ENCODE peak calls at places on chromosomes 13 and 19, in eight cellular contexts. One of them, this sample, is unnamed.

GRCh38 chr19:1975081-1975480 is 34.1 kb downstream of the CSNK1G2 start:
- DNase-seq in brain microvascular endothelial cell: no peak
- DNase-seq in HFF-Myc: no peak
- DNase-seq in mesothelial cell of epicardium: no peak
- DNase-seq in cardiac fibroblast: peak; percentile 11
- DNase-seq in stomach: no peak
- DNase-seq in HFFc6: no peak
- DNase-seq in tibial nerve: no peak
- DNase-seq in this sample: no peak

GRCh38 chr19:10565028-10565566 is 713 bp downstream of the KRI1 start:
- DNase-seq in brain microvascular endothelial cell: peak; percentile 24
- DNase-seq in HFF-Myc: no peak
- DNase-seq in mesothelial cell of epicardium: no peak
- DNase-seq in cardiac fibroblast: peak; percentile 43
- DNase-seq in stomach: peak; percentile 35
- DNase-seq in HFFc6: no peak
- DNase-seq in tibial nerve: no peak
- DNase-seq in this sample: no peak

GRCh38 chr13:33153421-33154381 is 131.9 kb downstream of the STARD13 start:
- DNase-seq in brain microvascular endothelial cell: peak; percentile 93
- DNase-seq in HFF-Myc: no peak
- DNase-seq in mesothelial cell of epicardium: no peak
- DNase-seq in cardiac fibroblast: peak; percentile 74
- DNase-seq in stomach: no peak
- DNase-seq in HFFc6: peak; percentile 28
- DNase-seq in tibial nerve: no peak
- DNase-seq in this sample: no peak

GRCh38 chr19:13198634-13199033 is 48.4 kb downstream of the IER2 start:
- DNase-seq in brain microvascular endothelial cell: no peak
- DNase-seq in HFF-Myc: no peak
- DNase-seq in mesothelial cell of epicardium: no peak
- DNase-seq in cardiac fibroblast: no peak
- DNase-seq in stomach: no peak
- DNase-seq in HFFc6: no peak
- DNase-seq in tibial nerve: no peak
- DNase-seq in this sample: no peak

GRCh38 chr19:45187421-45188100 is 9.0 kb downstream of the BLOC1S3 start:
- DNase-seq in brain microvascular endothelial cell: no peak
- DNase-seq in HFF-Myc: no peak
- DNase-seq in mesothelial cell of epicardium: no peak
- DNase-seq in cardiac fibroblast: peak; percentile 15
- DNase-seq in stomach: no peak
- DNase-seq in HFFc6: no peak
- DNase-seq in tibial nerve: no peak
- DNase-seq in this sample: no peak

GRCh38 chr19:48540110-48540509 is 11.9 kb upstream of the SULT2B1 start:
- DNase-seq in brain microvascular endothelial cell: no peak
- DNase-seq in HFF-Myc: no peak
- DNase-seq in mesothelial cell of epicardium: no peak
- DNase-seq in cardiac fibroblast: no peak
- DNase-seq in stomach: no peak
- DNase-seq in HFFc6: no peak
- DNase-seq in tibial nerve: no peak
- DNase-seq in this sample: no peak

GRCh38 chr19:29623726-29624488 is 17.8 kb downstream of the POP4 start:
- DNase-seq in brain microvascular endothelial cell: no peak
- DNase-seq in HFF-Myc: no peak
- DNase-seq in mesothelial cell of epicardium: no peak
- DNase-seq in cardiac fibroblast: no peak
- DNase-seq in stomach: no peak
- DNase-seq in HFFc6: no peak
- DNase-seq in tibial nerve: no peak
- DNase-seq in this sample: no peak

GRCh38 chr13:37618554-37618953 is 20.0 kb upstream of the POSTN start:
- DNase-seq in brain microvascular endothelial cell: peak; percentile 45
- DNase-seq in HFF-Myc: peak; percentile 33
- DNase-seq in mesothelial cell of epicardium: no peak
- DNase-seq in cardiac fibroblast: peak; percentile 81
- DNase-seq in stomach: no peak
- DNase-seq in HFFc6: peak; percentile 59
- DNase-seq in tibial nerve: no peak
- DNase-seq in this sample: peak; percentile 30

GRCh38 chr19:31539386-31539785 is 190.2 kb upstream of the TSHZ3 start:
- DNase-seq in brain microvascular endothelial cell: no peak
- DNase-seq in HFF-Myc: no peak
- DNase-seq in mesothelial cell of epicardium: no peak
- DNase-seq in cardiac fibroblast: no peak
- DNase-seq in stomach: no peak
- DNase-seq in HFFc6: no peak
- DNase-seq in tibial nerve: no peak
- DNase-seq in this sample: no peak

GRCh38 chr13:37187110-37187509 is 81.6 kb upstream of the CSNK1A1L start:
- DNase-seq in brain microvascular endothelial cell: peak; percentile 38
- DNase-seq in HFF-Myc: no peak
- DNase-seq in mesothelial cell of epicardium: no peak
- DNase-seq in cardiac fibroblast: no peak
- DNase-seq in stomach: no peak
- DNase-seq in HFFc6: peak; percentile 77
- DNase-seq in tibial nerve: no peak
- DNase-seq in this sample: no peak

DNA sequence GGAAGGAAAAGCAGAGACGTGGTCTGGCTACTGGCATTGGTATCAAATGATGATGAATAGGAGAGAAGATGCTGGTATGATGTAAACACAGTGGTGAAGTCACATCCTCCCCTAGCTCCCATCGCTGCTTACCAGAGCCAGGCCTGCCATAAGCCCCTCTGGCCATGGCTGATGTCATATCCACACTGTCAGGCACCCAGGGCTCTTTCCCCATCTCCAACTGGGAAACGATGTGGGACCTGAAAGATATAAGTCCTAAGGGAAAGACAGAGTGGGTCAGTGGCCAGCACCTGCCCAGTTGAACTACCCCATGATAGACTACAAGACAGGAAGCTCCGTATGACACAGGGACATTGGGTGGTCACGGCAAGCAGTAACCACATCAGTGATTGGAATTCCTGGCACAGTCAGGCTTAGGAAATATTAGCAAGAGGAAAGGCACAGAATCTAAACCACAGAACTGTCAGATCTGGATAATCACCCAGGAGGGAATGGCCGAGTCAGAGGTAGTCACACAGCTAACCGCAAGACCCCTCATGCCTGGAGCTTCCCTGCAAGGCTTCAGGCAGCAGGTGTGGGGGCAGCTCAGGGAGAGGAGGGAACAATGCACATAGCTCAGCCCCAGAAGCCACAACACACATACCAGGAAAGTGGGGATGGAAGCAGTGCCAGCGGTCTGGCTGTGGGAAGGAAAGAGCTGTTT is 3.8 kb downstream of the ZNF792 start:
- DNase-seq in brain microvascular endothelial cell: peak; percentile 20
- DNase-seq in HFF-Myc: no peak
- DNase-seq in mesothelial cell of epicardium: no peak
- DNase-seq in cardiac fibroblast: peak; percentile 37
- DNase-seq in stomach: no peak
- DNase-seq in HFFc6: peak; percentile 92
- DNase-seq in tibial nerve: no peak
- DNase-seq in this sample: no peak
- TF ChIP-seq CTCF in brain microvascular endothelial cell: no peak
- TF ChIP-seq CTCF in HFF-Myc: no peak
- TF ChIP-seq CTCF in mesothelial cell of epicardium: no peak
- TF ChIP-seq CTCF in cardiac fibroblast: no peak
- TF ChIP-seq CTCF in stomach: no peak
- TF ChIP-seq CTCF in HFFc6: no peak
- TF ChIP-seq CTCF in tibial nerve: no peak
- TF ChIP-seq CTCF in this sample: no peak

DNA sequence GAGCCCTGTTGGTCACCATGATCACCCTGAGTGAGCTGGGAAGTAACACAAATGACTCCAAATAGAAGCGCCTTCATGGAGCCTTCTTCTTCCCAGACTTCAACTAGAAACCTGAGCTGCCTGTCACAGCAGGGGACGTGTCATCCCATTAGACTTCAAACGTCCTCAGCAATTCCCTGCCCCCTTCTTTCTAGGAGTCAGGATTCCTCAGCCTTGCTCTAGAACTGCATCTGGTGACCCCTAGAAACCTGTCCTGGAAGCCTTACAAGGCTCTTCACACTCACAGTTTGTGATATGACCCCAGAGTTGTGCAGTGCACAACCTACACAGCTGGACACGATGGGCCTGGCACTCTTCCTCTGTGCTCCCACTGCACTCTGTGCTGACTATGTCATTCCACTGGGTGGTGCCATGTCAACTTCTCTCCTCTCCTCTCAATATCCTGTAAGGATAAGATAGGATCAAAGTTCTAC is 23.6 kb upstream of the TTYH1 start:
- DNase-seq in brain microvascular endothelial cell: peak; percentile 4
- DNase-seq in HFF-Myc: no peak
- DNase-seq in mesothelial cell of epicardium: no peak
- DNase-seq in cardiac fibroblast: no peak
- DNase-seq in stomach: no peak
- DNase-seq in HFFc6: no peak
- DNase-seq in tibial nerve: no peak
- DNase-seq in this sample: no peak
- TF ChIP-seq CTCF in brain microvascular endothelial cell: peak; percentile 18
- TF ChIP-seq CTCF in HFF-Myc: no peak
- TF ChIP-seq CTCF in mesothelial cell of epicardium: no peak
- TF ChIP-seq CTCF in cardiac fibroblast: peak; percentile 12
- TF ChIP-seq CTCF in stomach: no peak
- TF ChIP-seq CTCF in HFFc6: no peak
- TF ChIP-seq CTCF in tibial nerve: no peak
- TF ChIP-seq CTCF in this sample: peak; percentile 27

DNA sequence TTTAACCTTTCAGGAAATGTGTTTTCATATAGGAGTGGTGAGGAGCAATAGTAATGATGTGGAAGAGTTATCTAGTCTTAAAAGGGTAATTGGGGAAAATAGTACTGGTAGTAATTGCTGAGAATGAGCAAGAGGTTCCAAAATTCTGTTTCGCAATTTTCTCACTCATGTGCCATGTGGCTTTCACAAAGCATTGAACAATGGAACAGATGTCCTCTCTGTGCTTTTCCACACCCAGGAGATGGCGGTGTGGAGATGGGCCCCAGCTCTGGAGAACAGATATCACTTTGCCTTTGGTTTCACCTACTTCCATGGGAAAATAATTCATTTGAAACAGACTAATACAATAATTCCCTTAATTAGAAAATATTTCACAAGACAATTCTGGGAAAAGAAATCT is 170.0 kb upstream of the SLC10A2 start:
- DNase-seq in brain microvascular endothelial cell: peak; percentile 15
- DNase-seq in HFF-Myc: no peak
- DNase-seq in mesothelial cell of epicardium: no peak
- DNase-seq in cardiac fibroblast: peak; percentile 49
- DNase-seq in stomach: no peak
- DNase-seq in HFFc6: no peak
- DNase-seq in tibial nerve: no peak
- DNase-seq in this sample: no peak
- TF ChIP-seq CTCF in brain microvascular endothelial cell: peak; percentile 40
- TF ChIP-seq CTCF in HFF-Myc: no peak
- TF ChIP-seq CTCF in mesothelial cell of epicardium: no peak
- TF ChIP-seq CTCF in cardiac fibroblast: peak; percentile 35
- TF ChIP-seq CTCF in stomach: no peak
- TF ChIP-seq CTCF in HFFc6: no peak
- TF ChIP-seq CTCF in tibial nerve: no peak
- TF ChIP-seq CTCF in this sample: peak; percentile 55

DNA sequence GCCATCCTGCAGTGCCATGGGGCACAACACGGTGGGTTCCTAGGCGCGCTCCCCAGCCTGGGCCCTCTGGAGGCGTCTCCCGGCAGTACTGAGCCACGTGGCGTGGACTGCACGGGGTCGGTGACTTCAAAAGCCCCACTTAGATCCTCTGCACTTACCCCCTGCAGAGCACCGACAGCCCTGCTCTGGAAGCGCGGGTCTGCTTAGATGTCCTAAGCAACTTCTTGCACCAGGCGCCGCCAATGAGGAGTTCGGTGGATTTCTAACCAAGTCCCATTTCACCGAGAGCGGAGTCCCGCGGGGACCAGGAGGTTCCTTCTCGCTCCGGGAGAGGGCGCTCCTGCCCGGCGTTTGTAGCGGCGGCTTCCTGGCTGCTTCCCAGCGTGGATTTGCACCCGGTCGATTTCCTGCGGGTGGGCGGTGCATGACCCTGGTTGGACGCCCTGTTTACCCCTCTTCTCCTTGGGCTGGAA is 25.2 kb upstream of the ZNF845 start:
- DNase-seq in brain microvascular endothelial cell: no peak
- DNase-seq in HFF-Myc: no peak
- DNase-seq in mesothelial cell of epicardium: no peak
- DNase-seq in cardiac fibroblast: no peak
- DNase-seq in stomach: no peak
- DNase-seq in HFFc6: no peak
- DNase-seq in tibial nerve: no peak
- DNase-seq in this sample: no peak
- TF ChIP-seq CTCF in brain microvascular endothelial cell: no peak
- TF ChIP-seq CTCF in HFF-Myc: peak; percentile 28
- TF ChIP-seq CTCF in mesothelial cell of epicardium: peak; percentile 54
- TF ChIP-seq CTCF in cardiac fibroblast: peak; percentile 52
- TF ChIP-seq CTCF in stomach: no peak
- TF ChIP-seq CTCF in HFFc6: peak; percentile 47
- TF ChIP-seq CTCF in tibial nerve: no peak
- TF ChIP-seq CTCF in this sample: peak; percentile 28